ENCODE peak calls at places on chromosome 18, in eight cellular contexts. W is GM12865; Y is cardiac septum; D is CD4-positive, alpha-beta T cell; E is activated CD4-positive, alpha-beta T cell treated with anti-CD3 and anti-CD28 coated beads for 48 hours; Q is stimulated activated naive B cell treated with anti-CD40 and anti-IgM and Interleukin-4, amounts not matched to agents 10 μg/mL and 1 μg/mL and 100 μg/mL, for 72 hours; A is H4; N is GM04504. C is an unnamed sample.
A peak's percentile ranks its signal among the peaks of the same experiment; 100 is the strongest.

GRCh38 chr18:58715540-58715939 is 44.3 kb downstream of the MALT1 start:
- DNase-seq in Y (no peak), A (no peak), W (no peak), N (no peak), D (no peak), Q (no peak), E (no peak), C (no peak)

GRCh38 chr18:35577045-35577848 is 4.3 kb upstream of the GALNT1 start:
- DNase-seq in Y (no peak), N (no peak), W (peak; percentile 87), D (no peak), E (peak; percentile 56), Q (peak; percentile 30), A (no peak), C (no peak)

GRCh38 chr18:285817-286216 is 18.0 kb upstream of the THOC1 start:
- DNase-seq in W (no peak), Y (no peak), N (no peak), E (no peak), D (no peak), Q (no peak), A (no peak), C (no peak)

GRCh38 chr18:42028232-42028832 is 73.3 kb downstream of the PIK3C3 start:
- DNase-seq in E (peak; percentile 36), A (peak; percentile 19), Y (no peak), N (no peak), D (peak; percentile 29), W (peak; percentile 29), Q (no peak), C (no peak)

GRCh38 chr18:58584219-58585127 is 44.4 kb downstream of the ALPK2 start:
- DNase-seq in Y (no peak), N (peak; percentile 62), Q (no peak), A (peak; percentile 39), D (no peak), W (no peak), E (no peak), C (no peak)

GRCh38 chr18:69484699-69485396 is 84.2 kb downstream of the DOK6 start:
- DNase-seq in N (peak; percentile 22), E (no peak), W (peak; percentile 25), Y (no peak), Q (no peak), D (no peak), A (peak; percentile 39), C (no peak)

GRCh38 chr18:49111191-49111988 is 160.6 kb upstream of the SMAD7 start:
- DNase-seq in A (no peak), W (no peak), Y (no peak), Q (no peak), D (no peak), E (no peak), N (peak; percentile 42), C (no peak)

GRCh38 chr18:58144671-58145285 is 100.8 kb downstream of the NEDD4L start:
- DNase-seq in N (no peak), E (no peak), D (no peak), Q (no peak), Y (no peak), A (no peak), W (no peak), C (no peak)

GRCh38 chr18:668263-668662 is 10.8 kb downstream of the TYMS start:
- DNase-seq in A (no peak), N (no peak), D (no peak), E (no peak), W (no peak), Y (no peak), Q (no peak), C (no peak)

GRCh38 chr18:59620381-59620780 is 76.8 kb downstream of the CCBE1 start:
- DNase-seq in Q (no peak), N (no peak), Y (no peak), E (no peak), W (no peak), A (no peak), D (no peak), C (no peak)

GRCh38 chr18:70176537-70176936 is 28.9 kb downstream of the RTTN start:
- DNase-seq in W (no peak), A (no peak), D (no peak), Q (no peak), Y (no peak), E (no peak), N (no peak), C (no peak)

GRCh38 chr18:75255113-75255512 is 44.5 kb downstream of the TSHZ1 start:
- DNase-seq in A (no peak), D (no peak), Q (no peak), E (no peak), W (no peak), Y (no peak), N (no peak), C (no peak)

GRCh38 chr18:62957885-62958472 is 242.6 kb downstream of the PHLPP1 start:
- DNase-seq in N (no peak), A (peak; percentile 47), Q (peak; percentile 49), D (peak; percentile 28), E (peak; percentile 67), W (peak; percentile 70), Y (no peak), C (no peak)

GRCh38 chr18:8354304-8354703 is 254.9 kb upstream of the RAB12 start:
- DNase-seq in Y (no peak), A (no peak), D (no peak), N (no peak), E (no peak), Q (no peak), W (no peak), C (no peak)

GRCh38 chr18:20971886-20972267 is 139.7 kb downstream of the ROCK1 start:
- DNase-seq in E (no peak), N (peak; percentile 7), Y (no peak), W (peak; percentile 35), D (no peak), Q (no peak), A (peak; percentile 9), C (no peak)

GRCh38 chr18:48892146-48892855 is 58.5 kb downstream of the SMAD7 start:
- DNase-seq in Y (peak; percentile 53), W (no peak), N (no peak), A (no peak), E (no peak), D (no peak), Q (no peak), C (no peak)